ENCODE peak calls at places on chromosome 11, in six cellular contexts. A, I, J, L, O and M are unnamed samples.

GRCh38 chr11:118609380-118610219 is 2.2 kb downstream of the PHLDB1 start:
- DNase-seq in L (no peak), I (no peak), O (peak; percentile 85), J (no peak), A (peak; percentile 75), M (peak; percentile 13)

GRCh38 chr11:109043318-109043717 is 378.4 kb downstream of the DDX10 start:
- DNase-seq in L (no peak), A (no peak), I (no peak), J (no peak), O (no peak), M (no peak)

GRCh38 chr11:9250139-9250582 is 15.0 kb downstream of the DENND5A start:
- DNase-seq in L (no peak), J (no peak), A (no peak), O (no peak), I (peak; percentile 48), M (no peak)

GRCh38 chr11:94909371-94909820 is 64.0 kb downstream of the CWC15 start:
- DNase-seq in I (no peak), A (no peak), L (no peak), J (no peak), O (no peak), M (no peak)

GRCh38 chr11:64767344-64768299 is 7.8 kb upstream of the PYGM start:
- DNase-seq in L (peak; percentile 50), A (peak; percentile 82), J (peak; percentile 81), I (peak; percentile 83), O (peak; percentile 54), M (peak; percentile 84)

GRCh38 chr11:6755303-6755952 is 16.3 kb downstream of the OR2AG2 start:
- DNase-seq in J (no peak), O (peak; percentile 19), A (peak; percentile 39), L (no peak), I (peak; percentile 37), M (peak; percentile 50)

GRCh38 chr11:1353383-1354124 is 36.2 kb upstream of the BRSK2 start:
- DNase-seq in L (no peak), I (no peak), O (no peak), A (peak; percentile 70), J (peak; percentile 32), M (no peak)

GRCh38 chr11:10544491-10545470 is 3.8 kb upstream of the RNF141 start:
- DNase-seq in O (no peak), A (no peak), J (peak; percentile 34), I (no peak), L (no peak), M (no peak)

GRCh38 chr11:1078191-1078601 is 3.5 kb downstream of the MUC2 start:
- DNase-seq in I (no peak), J (peak; percentile 47), O (peak; percentile 7), A (no peak), L (peak; percentile 7), M (no peak)

GRCh38 chr11:95337175-95337957 is 106.4 kb upstream of the SESN3 start:
- DNase-seq in L (no peak), O (peak; percentile 35), I (peak; percentile 41), A (peak; percentile 8), J (peak; percentile 81), M (no peak)

GRCh38 chr11:79052539-79052938 is 388.3 kb downstream of the TENM4 start:
- DNase-seq in I (no peak), J (no peak), O (peak; percentile 37), A (peak; percentile 51), L (no peak), M (no peak)

GRCh38 chr11:64268028-64268686 is 16.3 kb downstream of the BAD start:
- DNase-seq in O (no peak), A (no peak), J (peak; percentile 67), I (no peak), L (no peak), M (no peak)

GRCh38 chr11:8786933-8787332 is 104.3 kb downstream of the RPL27A start:
- DNase-seq in A (no peak), J (no peak), L (no peak), O (no peak), I (no peak), M (no peak)

GRCh38 chr11:32659672-32660071 is 76.0 kb downstream of the EIF3M start:
- DNase-seq in J (no peak), I (no peak), L (no peak), A (no peak), O (no peak), M (no peak)

GRCh38 chr11:70826541-70826943 is 425.8 kb downstream of the SHANK2 start:
- DNase-seq in J (no peak), I (no peak), O (peak; percentile 21), L (no peak), A (peak; percentile 93), M (no peak)

GRCh38 chr11:126588630-126589491 is 233.4 kb downstream of the ST3GAL4 start:
- DNase-seq in I (no peak), O (no peak), L (no peak), A (no peak), J (no peak), M (no peak)

GRCh38 chr11:19995131-19995530 is 165.1 kb downstream of the DBX1 start:
- DNase-seq in I (no peak), O (no peak), J (no peak), A (no peak), L (no peak), M (no peak)

GRCh38 chr11:124197999-124198398 is 14.9 kb downstream of the OR10D3 start:
- DNase-seq in J (no peak), I (no peak), A (no peak), O (no peak), L (no peak), M (no peak)

GRCh38 chr11:39365809-39366436 is 2093.5 kb downstream of the LRRC4C start:
- DNase-seq in A (peak; percentile 24), O (no peak), J (no peak), L (no peak), I (no peak), M (no peak)

GRCh38 chr11:129699711-129700304 is 115.8 kb upstream of the TMEM45B start:
- DNase-seq in I (no peak), O (no peak), L (no peak), A (no peak), J (no peak), M (no peak)

GRCh38 chr11:3109434-3109833 is 52.2 kb upstream of the CARS1 start:
- DNase-seq in A (peak; percentile 65), J (peak; percentile 26), O (no peak), I (no peak), L (no peak), M (no peak)

GRCh38 chr11:100687032-100687629 is at the start of gene ARHGAP42:
- DNase-seq in I (no peak), L (no peak), O (peak; percentile 49), J (peak; percentile 71), A (peak; percentile 93), M (no peak)

GRCh38 chr11:20057055-20057943 is 103.0 kb downstream of the DBX1 start:
- DNase-seq in A (no peak), L (no peak), J (no peak), O (no peak), I (no peak), M (no peak)

GRCh38 chr11:87463486-87464102 is 425.9 kb downstream of the TMEM135 start:
- DNase-seq in A (peak; percentile 41), J (no peak), I (no peak), L (no peak), O (no peak), M (no peak)

GRCh38 chr11:4606231-4607015 is 1.6 kb downstream of the TRIM68 start:
- DNase-seq in I (no peak), J (no peak), A (no peak), O (no peak), L (no peak), M (no peak)

GRCh38 chr11:95282337-95282751 is 51.3 kb upstream of the SESN3 start:
- DNase-seq in O (no peak), A (peak; percentile 7), L (no peak), I (no peak), J (no peak), M (no peak)

GRCh38 chr11:43130616-43131015 is 181.2 kb upstream of the API5 start:
- DNase-seq in A (peak; percentile 5), L (no peak), I (no peak), J (no peak), O (peak; percentile 15), M (no peak)

GRCh38 chr11:70324354-70325115 is 54.0 kb downstream of the PPFIA1 start:
- DNase-seq in A (no peak), I (no peak), L (no peak), O (no peak), J (no peak), M (no peak)

GRCh38 chr11:705646-706438 is at the start of gene EPS8L2:
- DNase-seq in I (no peak), L (no peak), A (peak; percentile 89), O (no peak), J (peak; percentile 61), M (no peak)

GRCh38 chr11:131662310-131662709 is 291.9 kb downstream of the NTM start:
- DNase-seq in I (no peak), O (no peak), J (no peak), L (no peak), A (no peak), M (no peak)

GRCh38 chr11:77091146-77091940 is 11.3 kb upstream of the OMP start:
- DNase-seq in J (peak; percentile 82), A (peak; percentile 97), L (peak; percentile 39), O (peak; percentile 81), I (peak; percentile 80), M (peak; percentile 77)

GRCh38 chr11:24234822-24235508 is 261.9 kb upstream of the LUZP2 start:
- DNase-seq in O (no peak), I (no peak), A (no peak), J (no peak), L (no peak), M (no peak)

GRCh38 chr11:7600205-7600775 is 73.0 kb downstream of the CYB5R2 start:
- DNase-seq in I (no peak), A (no peak), J (peak; percentile 62), L (no peak), O (peak; percentile 67), M (no peak)

GRCh38 chr11:120599816-120600420 is 88.4 kb downstream of the GRIK4 start:
- DNase-seq in I (no peak), A (no peak), O (no peak), L (no peak), J (no peak), M (no peak)

GRCh38 chr11:123239371-123240150 is 44.5 kb upstream of the CLMP start:
- DNase-seq in A (no peak), I (no peak), J (no peak), O (no peak), L (no peak), M (no peak)

GRCh38 chr11:116073854-116074837 is 569.9 kb upstream of the CADM1 start:
- DNase-seq in J (no peak), L (no peak), I (no peak), O (peak; percentile 12), A (no peak), M (no peak)